ENCODE peak calls at places on chromosome 15, in eight cellular contexts. One of them, this sample, is unnamed.

GRCh38 chr15:95822946-95823345 is 507.6 kb upstream of the NR2F2 start:
- DNase-seq in retina: no peak
- DNase-seq in NAMALWA: no peak
- DNase-seq in H4: no peak
- DNase-seq in naive thymus-derived CD4-positive, alpha-beta T cell: no peak
- DNase-seq in HuH-7: no peak
- DNase-seq in lower lobe of right lung: no peak
- DNase-seq in nephron progenitor cell: no peak
- DNase-seq in this sample: no peak

GRCh38 chr15:61794276-61794675 is 266.0 kb downstream of the VPS13C start:
- DNase-seq in retina: no peak
- DNase-seq in NAMALWA: no peak
- DNase-seq in H4: no peak
- DNase-seq in naive thymus-derived CD4-positive, alpha-beta T cell: no peak
- DNase-seq in HuH-7: no peak
- DNase-seq in lower lobe of right lung: no peak
- DNase-seq in nephron progenitor cell: no peak
- DNase-seq in this sample: no peak

GRCh38 chr15:69758810-69759410 is 306.3 kb downstream of the RPLP1 start:
- DNase-seq in retina: no peak
- DNase-seq in NAMALWA: peak; percentile 53
- DNase-seq in H4: peak; percentile 56
- DNase-seq in naive thymus-derived CD4-positive, alpha-beta T cell: peak; percentile 96
- DNase-seq in HuH-7: no peak
- DNase-seq in lower lobe of right lung: peak; percentile 58
- DNase-seq in nephron progenitor cell: no peak
- DNase-seq in this sample: peak; percentile 96

GRCh38 chr15:45486317-45486716 is 36.2 kb downstream of the SLC30A4 start:
- DNase-seq in retina: no peak
- DNase-seq in NAMALWA: no peak
- DNase-seq in H4: no peak
- DNase-seq in naive thymus-derived CD4-positive, alpha-beta T cell: no peak
- DNase-seq in HuH-7: no peak
- DNase-seq in lower lobe of right lung: no peak
- DNase-seq in nephron progenitor cell: no peak
- DNase-seq in this sample: no peak

GRCh38 chr15:60362318-60363023 is 35.3 kb downstream of the ANXA2 start:
- DNase-seq in retina: no peak
- DNase-seq in NAMALWA: no peak
- DNase-seq in H4: peak; percentile 59
- DNase-seq in naive thymus-derived CD4-positive, alpha-beta T cell: no peak
- DNase-seq in HuH-7: no peak
- DNase-seq in lower lobe of right lung: no peak
- DNase-seq in nephron progenitor cell: no peak
- DNase-seq in this sample: peak; percentile 31

GRCh38 chr15:78680416-78681068 is 39.5 kb upstream of the CHRNB4 start:
- DNase-seq in retina: peak; percentile 48
- DNase-seq in NAMALWA: no peak
- DNase-seq in H4: no peak
- DNase-seq in naive thymus-derived CD4-positive, alpha-beta T cell: no peak
- DNase-seq in HuH-7: no peak
- DNase-seq in lower lobe of right lung: peak; percentile 48
- DNase-seq in nephron progenitor cell: no peak
- DNase-seq in this sample: no peak

GRCh38 chr15:90812881-90813280 is 55.5 kb upstream of the FURIN start:
- DNase-seq in retina: no peak
- DNase-seq in NAMALWA: no peak
- DNase-seq in H4: no peak
- DNase-seq in naive thymus-derived CD4-positive, alpha-beta T cell: no peak
- DNase-seq in HuH-7: no peak
- DNase-seq in lower lobe of right lung: no peak
- DNase-seq in nephron progenitor cell: no peak
- DNase-seq in this sample: no peak

GRCh38 chr15:49875392-49875791 is 243.6 kb downstream of the ATP8B4 start:
- DNase-seq in retina: no peak
- DNase-seq in NAMALWA: peak; percentile 32
- DNase-seq in H4: no peak
- DNase-seq in naive thymus-derived CD4-positive, alpha-beta T cell: no peak
- DNase-seq in HuH-7: no peak
- DNase-seq in lower lobe of right lung: no peak
- DNase-seq in nephron progenitor cell: no peak
- DNase-seq in this sample: no peak